ENCODE peak calls at places on chromosomes 11 and 22, in six cellular contexts. S is stimulated activated CD4-positive, alpha-beta T cell treated with anti-CD3 and anti-CD28 coated beads, Interleukin-1b, Interleukin-23, amount 100 ng/mL, for 1 hour; D is CD8-positive, alpha-beta T cell; L is NCI-H774; A is psoas muscle; B is tibial artery. G is an unnamed sample.
A peak's percentile ranks its signal among the peaks of the same experiment; 100 is the strongest.

GRCh38 chr22:49090853-49091135 is 736.9 kb downstream of the BRD1 start:
- DNase-seq in S (no peak), D (no peak), L (peak; percentile 27), A (peak; percentile 37), B (no peak), G (no peak)

GRCh38 chr22:20509344-20510047 is 2.1 kb downstream of the MED15 start:
- DNase-seq in S (no peak), D (no peak), L (no peak), A (peak; percentile 74), B (peak; percentile 86), G (peak; percentile 59)

GRCh38 chr22:36220457-36220921 is 18.8 kb downstream of the APOL2 start:
- DNase-seq in S (no peak), D (no peak), L (no peak), A (peak; percentile 64), B (peak; percentile 70), G (peak; percentile 26)

GRCh38 chr11:73800407-73800806 is 12.7 kb downstream of the MRPL48 start:
- DNase-seq in S (no peak), D (no peak), L (no peak), A (no peak), B (no peak), G (no peak)

GRCh38 chr22:35230839-35231584 is 26.3 kb upstream of the HMGXB4 start:
- DNase-seq in S (no peak), D (no peak), L (peak; percentile 0), A (no peak), B (no peak), G (no peak)

GRCh38 chr11:63882555-63883242 is 34.3 kb downstream of the RCOR2 start:
- DNase-seq in S (no peak), D (no peak), L (no peak), A (no peak), B (peak; percentile 34), G (peak; percentile 68)

GRCh38 chr11:110759972-110760381 is 47.7 kb upstream of the ARHGAP20 start:
- DNase-seq in S (no peak), D (no peak), L (no peak), A (no peak), B (no peak), G (no peak)

GRCh38 chr22:38204784-38205183 is 3.0 kb downstream of the MAFF start:
- DNase-seq in S (no peak), D (no peak), L (no peak), A (no peak), B (no peak), G (no peak)

GRCh38 chr11:63567044-63567840 is 4.1 kb upstream of the PLAAT2 start:
- DNase-seq in S (peak; percentile 24), D (peak; percentile 55), L (peak; percentile 49), A (no peak), B (no peak), G (no peak)

GRCh38 chr11:111540921-111541208 is 345 bp downstream of the LAYN start:
- DNase-seq in S (no peak), D (no peak), L (no peak), A (no peak), B (no peak), G (no peak)

GRCh38 chr11:132911186-132911585 is 621.1 kb downstream of the OPCML start:
- DNase-seq in S (no peak), D (no peak), L (no peak), A (no peak), B (no peak), G (no peak)

GRCh38 chr11:65814131-65814959 is 19.4 kb upstream of the SNX32 start:
- DNase-seq in S (no peak), D (no peak), L (no peak), A (no peak), B (no peak), G (no peak)

GRCh38 chr22:30866811-30867271 is 101.7 kb downstream of the MORC2 start:
- DNase-seq in S (no peak), D (no peak), L (no peak), A (no peak), B (no peak), G (peak; percentile 15)

GRCh38 chr11:102767800-102768199 is 12.6 kb downstream of the MMP10 start:
- DNase-seq in S (no peak), D (no peak), L (no peak), A (no peak), B (no peak), G (no peak)

GRCh38 chr11:797300-798092 is 585 bp downstream of the SLC25A22 start:
- DNase-seq in S (no peak), D (peak; percentile 62), L (peak; percentile 56), A (peak; percentile 80), B (peak; percentile 74), G (peak; percentile 83)

GRCh38 chr11:101617735-101618332 is 34.0 kb upstream of the TRPC6 start:
- DNase-seq in S (no peak), D (no peak), L (no peak), A (no peak), B (no peak), G (no peak)

GRCh38 chr11:113577356-113578163 is 102.4 kb upstream of the DRD2 start:
- DNase-seq in S (no peak), D (no peak), L (peak; percentile 47), A (no peak), B (no peak), G (no peak)

GRCh38 chr22:48700566-48701295 is 1126.9 kb downstream of the BRD1 start:
- DNase-seq in S (no peak), D (no peak), L (no peak), A (peak; percentile 23), B (no peak), G (peak; percentile 30)